ENCODE peak calls at places on chromosomes 6 and 20, in eight cellular contexts. K is A673; T is HepG2; M is CD8-positive, alpha-beta memory T cell; D is left lung; J is astrocyte; N is H1; B is naive thymus-derived CD4-positive, alpha-beta T cell. G is an unnamed sample.
A peak's percentile ranks its signal among the peaks of the same experiment; 100 is the strongest.

GRCh38 chr6:113122060-113122459 is 735.1 kb upstream of the MARCKS start:
- DNase-seq in B (no peak), M (no peak), D (no peak), J (peak; percentile 98), N (peak; percentile 51), K (peak; percentile 62), T (peak; percentile 25), G (peak; percentile 52)

GRCh38 chr6:37624606-37625574 is 72.8 kb downstream of the MDGA1 start:
- DNase-seq in T (no peak), K (peak; percentile 48), J (no peak), D (peak; percentile 90), B (no peak), M (no peak), N (no peak), G (no peak)

GRCh38 chr6:27672113-27672799 is 199.4 kb upstream of the ZNF184 start:
- DNase-seq in K (peak; percentile 92), T (peak; percentile 91), M (no peak), D (no peak), J (peak; percentile 39), N (peak; percentile 86), B (no peak), G (no peak)

GRCh38 chr20:19828233-19828632 is 70.2 kb downstream of the RIN2 start:
- DNase-seq in B (no peak), J (peak; percentile 58), K (peak; percentile 55), D (no peak), M (no peak), N (no peak), T (peak; percentile 30), G (no peak)

GRCh38 chr6:37994238-37994637 is 174.7 kb downstream of the ZFAND3 start:
- DNase-seq in B (no peak), N (no peak), M (no peak), K (no peak), D (no peak), T (no peak), J (peak; percentile 61), G (no peak)

GRCh38 chr6:84568971-84569370 is 195.4 kb downstream of the TBX18 start:
- DNase-seq in T (no peak), N (no peak), B (no peak), M (no peak), K (peak; percentile 48), J (peak; percentile 43), D (no peak), G (no peak)

GRCh38 chr6:113671440-113671839 is 185.7 kb upstream of the MARCKS start:
- DNase-seq in B (no peak), M (no peak), T (no peak), K (no peak), D (no peak), N (no peak), J (peak; percentile 18), G (no peak)

GRCh38 chr6:170102582-170103481 is 188.0 kb downstream of the DLL1 start:
- DNase-seq in B (no peak), T (no peak), M (no peak), D (no peak), K (no peak), J (no peak), N (no peak), G (no peak)

GRCh38 chr6:140193269-140193668 is 818.8 kb upstream of the CITED2 start:
- DNase-seq in K (no peak), N (no peak), J (no peak), B (no peak), D (no peak), T (no peak), M (no peak), G (no peak)

GRCh38 chr6:81755536-81755935 is 3.1 kb upstream of the TENT5A start:
- DNase-seq in M (no peak), B (no peak), J (no peak), N (no peak), D (peak; percentile 12), T (no peak), K (no peak), G (no peak)
- H3K27ac ChIP-seq in M (no peak overlapping the region), B (no peak overlapping the region), J (no peak overlapping the region), N (no peak overlapping the region), D (no peak overlapping the region), T (no peak overlapping the region), K (no peak overlapping the region), G (no peak overlapping the region)

GRCh38 chr6:31545291-31545690 is 1.1 kb downstream of the ATP6V1G2 start:
- DNase-seq in J (no peak), N (no peak), D (peak; percentile 61), T (no peak), M (no peak), K (no peak), B (no peak), G (no peak)

GRCh38 chr6:31543639-31544038 is 1.8 kb upstream of the DDX39B start:
- DNase-seq in J (no peak), M (no peak), B (no peak), T (no peak), N (no peak), K (no peak), D (no peak), G (no peak)

GRCh38 chr6:31546339-31546961 is at the start of gene ATP6V1G2:
- DNase-seq in M (peak; percentile 87), K (peak; percentile 96), B (peak; percentile 83), N (peak; percentile 96), D (peak; percentile 94), J (peak; percentile 81), T (peak; percentile 92), G (peak; percentile 92)

GRCh38 chr6:31546962-31547726 is at the start of gene NFKBIL1:
- DNase-seq in K (peak; percentile 99), M (peak; percentile 92), N (peak; percentile 94), T (peak; percentile 93), D (peak; percentile 94), J (peak; percentile 96), B (peak; percentile 90), G (peak; percentile 99)

GRCh38 chr6:31544676-31545075 is 1.7 kb downstream of the ATP6V1G2 start:
- DNase-seq in J (no peak), K (no peak), N (no peak), T (no peak), B (no peak), D (no peak), M (no peak), G (no peak)
- H3K4me1 ChIP-seq in J (peaks cover 34% of the 10 kb centered on the region), K (peaks cover 19% of the 10 kb centered on the region), N (peaks cover 5% of the 10 kb centered on the region), T (peaks cover 53% of the 10 kb centered on the region), B (peaks cover 39% of the 10 kb centered on the region), D (peaks cover 52% of the 10 kb centered on the region), M (peaks cover 43% of the 10 kb centered on the region), G (peaks cover 1% of the 10 kb centered on the region)

DNA sequence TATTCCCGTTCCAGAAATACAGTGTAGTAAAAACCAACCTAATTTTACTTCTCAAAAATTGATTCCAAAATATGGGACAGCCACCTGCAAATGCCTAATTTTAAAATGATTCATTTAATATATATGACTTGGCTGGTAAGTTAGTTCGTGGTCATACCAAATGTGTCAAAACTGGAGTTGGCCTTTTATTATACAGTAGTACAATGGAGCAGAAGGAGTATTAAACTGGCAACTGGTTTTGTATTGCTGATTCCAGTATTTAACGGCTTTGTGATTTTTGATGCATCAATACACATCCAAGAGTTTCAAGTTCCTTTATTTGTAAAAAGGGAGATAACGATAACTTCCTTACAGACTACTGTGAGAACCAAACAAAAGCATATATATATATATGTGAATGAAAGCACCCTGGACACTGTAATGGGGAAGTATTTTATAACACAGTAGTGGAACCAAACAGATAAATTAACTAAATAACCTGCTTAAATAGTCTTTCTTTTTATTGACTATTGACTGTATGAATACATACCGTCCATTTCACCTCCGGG is 24.8 kb downstream of the SAMHD1 start:
- DNase-seq in N (no peak), K (no peak), T (no peak), M (no peak), J (no peak), B (no peak), D (no peak), G (no peak)
- H3K36me3 ChIP-seq in N (peaks cover 2% of the 10 kb centered on the region), K (no peaks in the 10 kb centered on the region), T (peaks cover 2% of the 10 kb centered on the region), M (peaks cover 40% of the 10 kb centered on the region), J (no peaks in the 10 kb centered on the region), B (peaks cover 69% of the 10 kb centered on the region), D (peaks cover 100% of the 10 kb centered on the region), G (peaks cover 3% of the 10 kb centered on the region)

DNA sequence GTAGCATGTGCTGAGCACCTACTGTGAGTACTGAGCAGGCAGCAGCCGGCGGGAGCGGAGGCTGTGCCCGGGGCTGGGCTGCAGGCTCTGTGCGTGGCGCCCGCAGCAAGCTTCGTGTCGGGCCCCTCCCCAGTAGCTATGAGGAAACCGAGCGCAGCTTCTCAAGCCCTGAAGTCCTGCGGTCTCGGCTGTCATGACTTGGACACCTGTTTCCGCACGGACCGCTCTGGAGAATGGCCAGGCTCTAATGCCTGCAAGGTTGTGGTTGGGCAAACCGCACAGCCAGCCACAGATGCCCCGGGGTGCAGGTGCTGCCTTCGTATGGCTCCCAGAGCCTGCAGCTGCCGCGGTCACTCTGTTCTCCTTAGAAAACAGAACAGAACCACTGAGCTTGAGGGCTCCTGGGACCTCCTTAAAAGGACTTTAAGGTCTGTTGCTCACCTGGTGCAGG is 33.7 kb downstream of the PYGB start:
- DNase-seq in J (no peak), M (peak; percentile 31), N (no peak), T (no peak), D (peak; percentile 74), K (no peak), B (no peak), G (no peak)
- H3K27ac ChIP-seq in J (no peak overlapping the region), M (no peak overlapping the region), N (no peak overlapping the region), T (no peak overlapping the region), D (no peak overlapping the region), K (no peak overlapping the region), B (no peak overlapping the region), G (no peak overlapping the region)

GRCh38 chr6:158528826-158529225 is 31.1 kb upstream of the TMEM181 start:
- DNase-seq in N (no peak), J (no peak), D (no peak), M (no peak), B (no peak), K (no peak), T (no peak), G (no peak)
- H3K4me1 ChIP-seq in N (no peaks in the 10 kb centered on the region), J (no peaks in the 10 kb centered on the region), D (no peaks in the 10 kb centered on the region), M (no peaks in the 10 kb centered on the region), B (no peaks in the 10 kb centered on the region), K (no peaks in the 10 kb centered on the region), T (peaks cover 6% of the 10 kb centered on the region), G (no peaks in the 10 kb centered on the region)

DNA sequence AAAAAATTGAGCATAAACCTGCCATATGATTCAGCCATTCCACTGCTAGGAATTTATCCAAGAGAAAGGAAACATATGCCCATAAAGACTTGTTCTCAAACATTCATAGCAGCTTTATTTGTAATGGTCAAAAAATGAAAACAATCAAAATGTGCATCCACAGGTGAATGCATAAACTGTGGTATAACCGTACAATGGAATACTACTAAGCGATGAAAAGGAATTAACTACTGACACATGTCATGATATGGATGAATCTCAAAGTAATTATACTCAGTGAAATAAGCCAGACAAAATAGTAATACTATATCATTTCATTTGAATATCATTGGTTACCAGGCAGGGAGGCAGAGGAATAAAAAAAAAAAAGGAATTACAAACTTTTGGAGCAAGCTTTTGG is 25.8 kb upstream of the BRPF3 start:
- DNase-seq in J (no peak), K (no peak), T (no peak), B (no peak), D (no peak), M (no peak), N (no peak), G (no peak)
- H3K36me3 ChIP-seq in J (no peaks in the 10 kb centered on the region), K (no peaks in the 10 kb centered on the region), T (no peaks in the 10 kb centered on the region), B (no peaks in the 10 kb centered on the region), D (no peaks in the 10 kb centered on the region), M (no peaks in the 10 kb centered on the region), N (no peaks in the 10 kb centered on the region), G (no peaks in the 10 kb centered on the region)

DNA sequence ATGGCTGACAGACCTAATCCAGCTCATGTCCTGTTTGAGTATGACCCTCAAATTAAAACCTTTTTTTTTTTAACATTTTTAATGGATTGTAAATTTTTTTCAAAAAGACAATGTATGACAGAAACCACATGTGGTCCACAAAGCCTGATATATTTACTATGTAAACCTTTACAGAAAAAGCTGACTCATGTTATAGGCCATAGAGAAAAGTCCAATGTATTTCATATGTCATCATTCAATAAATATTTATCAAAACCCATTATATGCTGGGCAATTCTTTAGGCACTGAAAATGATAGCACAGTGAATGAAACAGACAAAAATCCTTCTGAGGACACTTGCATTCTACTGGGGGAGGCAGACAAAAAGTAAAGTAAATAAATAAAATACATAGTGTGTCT is 826.2 kb upstream of the FLRT3 start:
- DNase-seq in M (no peak), D (no peak), T (peak; percentile 10), K (no peak), J (no peak), B (no peak), N (no peak), G (no peak)
- H3K27ac ChIP-seq in M (no peak overlapping the region), D (no peak overlapping the region), T (no peak overlapping the region), K (no peak overlapping the region), J (no peak overlapping the region), B (no peak overlapping the region), N (no peak overlapping the region), G (no peak overlapping the region)

G was measured in iPS DF 6.9.